ENCODE peak calls at places on chromosomes 3 and 15, in seven cellular contexts. V is MG63, K is heart left ventricle, H is endodermal cell, P is tibial nerve, U is sigmoid colon, J is endothelial cell of umbilical vein. L is an unnamed sample. For H3K36me3, the result is how much of the 10 kb centered on the place peaks cover.

GRCh38 chr3:20857636-20858035 is 671.6 kb upstream of the SGO1 start:
- DNase-seq in V (no peak), K (no peak), H (no peak), P (no peak), U (no peak), J (no peak), L (no peak)

GRCh38 chr3:50271314-50272072 is 2.5 kb downstream of the SEMA3B start:
- DNase-seq in V (no peak), K (no peak), H (no peak), P (no peak), U (no peak), J (no peak), L (peak)

GRCh38 chr15:85614059-85614458 is 180.7 kb downstream of the KLHL25 start:
- DNase-seq in V (no peak), K (no peak), H (no peak), P (no peak), U (no peak), J (peak), L (no peak)

GRCh38 chr3:124972457-124972856 is 37.9 kb upstream of the MUC13 start:
- DNase-seq in V (no peak), K (no peak), H (no peak), P (no peak), U (no peak), J (no peak), L (peak)

GRCh38 chr3:181709537-181710279 is 2.0 kb upstream of the SOX2 start:
- DNase-seq in V (peak), K (peak), H (peak), P (peak), U (peak), J (peak), L (peak)

GRCh38 chr15:64991536-64992135 is 1.9 kb upstream of the SPG21 start:
- DNase-seq in V (no peak), K (peak), H (no peak), P (no peak), U (peak), J (no peak), L (no peak)

GRCh38 chr15:31513178-31513577 is 186.5 kb downstream of the KLF13 start:
- DNase-seq in V (no peak), K (no peak), H (no peak), P (no peak), U (no peak), J (no peak), L (no peak)

GRCh38 chr3:134364061-134364935 is 9.9 kb downstream of the AMOTL2 start:
- DNase-seq in V (peak), K (peak), H (peak), P (peak), U (peak), J (peak), L (peak)

GRCh38 chr3:10306156-10306555 is 13.4 kb upstream of the GHRL start:
- DNase-seq in V (no peak), K (no peak), H (no peak), P (no peak), U (no peak), J (no peak), L (no peak)

GRCh38 chr15:76973362-76973743 is 21.6 kb upstream of the PSTPIP1 start:
- DNase-seq in V (peak), K (peak), H (peak), P (no peak), U (no peak), J (peak), L (no peak)

GRCh38 chr3:11522953-11523792 is 120.5 kb downstream of the VGLL4 start:
- DNase-seq in V (no peak), K (no peak), H (no peak), P (no peak), U (peak), J (peak), L (no peak)

GRCh38 chr15:68797157-68797556 is 23.5 kb downstream of the ANP32A start:
- DNase-seq in V (no peak), K (no peak), H (no peak), P (no peak), U (no peak), J (no peak), L (no peak)

GRCh38 chr15:69793783-69794451 is 303.8 kb downstream of the TLE3 start:
- DNase-seq in V (no peak), K (no peak), H (peak), P (no peak), U (no peak), J (no peak), L (no peak)

GRCh38 chr15:57703387-57703786 is 3.1 kb upstream of the POLR2M start:
- DNase-seq in V (no peak), K (no peak), H (no peak), P (no peak), U (no peak), J (peak), L (no peak)

GRCh38 chr3:53702776-53703175 is 143.4 kb downstream of the CHDH start:
- DNase-seq in V (no peak), K (no peak), H (no peak), P (no peak), U (no peak), J (no peak), L (no peak)

GRCh38 chr3:46936733-46937250 is 39.8 kb downstream of the CCDC12 start:
- DNase-seq in V (no peak), K (peak), H (no peak), P (no peak), U (peak), J (no peak), L (peak)

GRCh38 chr3:146803746-146804145 is 198.6 kb upstream of the PLSCR5 start:
- DNase-seq in V (no peak), K (no peak), H (no peak), P (peak), U (no peak), J (peak), L (no peak)

GRCh38 chr3:74443102-74443501 is 171.4 kb downstream of the CNTN3 start:
- DNase-seq in V (peak), K (no peak), H (no peak), P (no peak), U (no peak), J (no peak), L (no peak)

GRCh38 chr15:40891810-40892448 is 2.3 kb upstream of the VPS18 start:
- DNase-seq in V (no peak), K (no peak), H (peak), P (no peak), U (no peak), J (peak), L (peak)

GRCh38 chr3:83514130-83514914 is 1444.5 kb upstream of the CADM2 start:
- DNase-seq in V (peak), K (no peak), H (peak), P (no peak), U (no peak), J (no peak), L (no peak)

GRCh38 chr3:187850256-187851010 is 105.2 kb upstream of the BCL6 start:
- DNase-seq in V (no peak), K (peak), H (no peak), P (peak), U (no peak), J (no peak), L (peak)

GRCh38 chr3:61236556-61236955 is 14.7 kb downstream of the FHIT start:
- DNase-seq in V (no peak), K (no peak), H (peak), P (no peak), U (no peak), J (no peak), L (no peak)

DNA sequence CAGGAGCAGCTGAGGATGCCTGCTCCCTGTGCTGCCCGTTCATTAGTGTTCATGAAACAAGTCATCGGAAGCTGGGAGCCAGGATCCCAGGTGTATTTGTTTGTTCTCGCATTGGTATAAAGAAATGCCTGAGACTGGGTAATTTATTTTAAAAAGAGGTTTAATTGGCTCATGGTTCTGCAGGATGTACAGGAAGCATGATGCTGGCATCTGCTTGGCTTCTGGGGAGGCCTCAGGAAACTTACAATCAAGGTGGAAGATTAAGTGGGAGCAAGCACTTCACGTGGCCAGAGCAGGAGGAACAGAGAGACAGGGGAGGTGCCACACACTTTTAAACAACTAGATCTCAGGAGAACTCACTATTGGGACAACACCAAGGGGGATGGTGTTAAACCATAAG is 5.5 kb upstream of the HYKK start:
- DNase-seq in V (no peak), K (no peak), H (no peak), P (no peak), U (no peak), J (no peak), L (no peak)
- H3K36me3 ChIP-seq in V (under half), K (under half), H (half or more), P (under half), U (under half), J (under half), L (under half)

GRCh38 chr3:66386925-66387650 is 113.7 kb downstream of the LRIG1 start:
- DNase-seq in V (no peak), K (no peak), H (peak), P (no peak), U (no peak), J (no peak), L (no peak)

GRCh38 chr3:66383998-66384745 is 116.7 kb downstream of the LRIG1 start:
- DNase-seq in V (no peak), K (no peak), H (peak), P (no peak), U (no peak), J (no peak), L (no peak)

GRCh38 chr3:66383023-66383422 is 117.8 kb downstream of the LRIG1 start:
- DNase-seq in V (no peak), K (no peak), H (peak), P (no peak), U (no peak), J (no peak), L (no peak)

GRCh38 chr3:66386011-66386924 is 114.6 kb downstream of the LRIG1 start:
- DNase-seq in V (no peak), K (no peak), H (peak), P (no peak), U (no peak), J (no peak), L (no peak)

DNA sequence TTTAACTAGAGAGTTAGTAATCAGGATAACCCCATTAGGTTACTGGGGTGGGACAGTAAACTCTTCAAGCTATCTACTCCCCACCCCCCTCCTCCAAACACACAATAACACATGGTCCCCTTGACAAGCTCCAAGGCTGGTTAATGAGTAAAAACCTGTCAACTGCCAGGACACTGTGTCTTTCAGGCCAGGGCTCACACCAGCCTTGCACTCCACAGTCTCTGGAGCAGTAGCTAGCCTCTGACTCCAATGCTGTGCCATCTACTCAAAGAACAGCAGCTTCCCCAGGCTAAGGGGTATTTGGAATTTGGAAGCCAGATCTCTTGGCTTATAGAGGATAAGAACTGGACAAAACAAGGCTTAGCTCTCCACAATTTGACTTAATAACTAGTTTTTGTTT is 115.8 kb downstream of the LRIG1 start:
- DNase-seq in V (no peak), K (no peak), H (no peak), P (no peak), U (no peak), J (no peak), L (no peak)
- H3K36me3 ChIP-seq in V (under half), K (half or more), H (half or more), P (under half), U (half or more), J (half or more), L (half or more)

DNA sequence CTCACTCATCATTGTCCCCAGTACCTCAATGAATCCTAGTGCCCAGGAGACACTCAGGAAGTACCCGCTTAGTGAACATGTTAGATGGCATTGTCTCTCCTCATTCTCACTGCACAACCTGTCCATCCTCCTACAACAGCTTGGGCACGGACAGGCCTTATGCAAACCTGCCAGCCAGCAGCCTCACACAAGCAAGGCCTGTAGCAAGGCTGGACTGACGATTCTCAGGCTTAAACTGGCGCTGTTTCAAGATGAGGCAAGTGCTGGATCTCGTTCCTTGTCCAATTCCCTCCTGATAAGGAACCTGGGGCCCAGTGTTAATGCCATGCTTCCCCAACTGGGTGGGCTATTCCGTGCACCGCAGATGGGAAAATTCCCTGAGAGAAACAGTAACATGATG is 59.0 kb downstream of the CDCP1 start:
- DNase-seq in V (no peak), K (no peak), H (no peak), P (no peak), U (peak), J (no peak), L (no peak)
- H3K36me3 ChIP-seq in V (under half), K (under half), H (under half), P (under half), U (under half), J (under half), L (under half)

DNA sequence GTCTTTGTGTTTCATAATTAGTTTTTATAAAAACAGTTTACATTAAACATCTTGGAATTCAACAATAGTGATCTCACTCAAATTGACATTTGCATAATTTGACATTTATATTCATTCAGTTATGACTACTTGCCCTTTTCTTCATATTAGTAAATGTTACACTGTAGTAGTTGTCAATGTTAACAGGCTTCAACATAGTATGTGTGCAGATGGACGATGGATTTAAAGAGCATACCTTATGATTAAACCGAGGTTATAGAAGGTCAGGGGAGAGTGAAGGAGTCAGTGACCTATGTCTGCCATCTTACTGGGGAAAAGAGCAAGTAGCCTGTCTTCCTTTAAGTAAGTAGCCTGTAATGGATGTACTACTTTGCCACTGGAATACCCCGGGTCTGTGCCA is 8.5 kb upstream of the CCNB2 start:
- DNase-seq in V (no peak), K (no peak), H (no peak), P (no peak), U (no peak), J (no peak), L (no peak)
- H3K36me3 ChIP-seq in V (half or more), K (under half), H (half or more), P (under half), U (under half), J (under half), L (under half)

DNA sequence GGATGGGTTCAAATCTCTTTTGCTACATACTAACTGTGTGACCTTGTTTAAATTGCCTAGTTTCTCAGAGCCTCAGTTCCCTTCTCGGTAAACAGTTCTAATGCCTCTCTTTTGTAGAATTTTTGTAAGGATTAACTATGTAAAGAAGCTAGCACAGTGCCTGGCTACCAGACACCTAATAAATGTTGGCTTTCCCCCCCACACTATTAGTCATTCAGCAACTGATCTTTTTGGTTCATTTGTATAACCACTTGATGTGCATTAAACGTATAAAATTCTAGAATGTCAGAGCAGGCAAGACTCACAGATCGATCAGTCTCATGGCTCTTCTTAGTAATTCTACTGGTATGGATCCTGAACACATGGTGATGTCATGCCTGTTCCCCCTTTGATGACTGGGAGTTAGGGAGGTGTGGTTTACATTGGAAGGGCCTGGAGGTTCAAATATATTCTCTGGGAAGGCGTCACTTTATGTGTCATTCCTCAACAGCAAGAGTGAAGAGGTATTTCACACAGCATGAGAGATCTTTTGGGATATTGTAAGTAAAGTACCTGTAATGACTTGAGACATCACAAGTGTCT is 6.5 kb downstream of the TAGLN3 start:
- DNase-seq in V (no peak), K (no peak), H (no peak), P (no peak), U (no peak), J (no peak), L (no peak)
- H3K36me3 ChIP-seq in V (under half), K (under half), H (under half), P (under half), U (under half), J (under half), L (under half)

GRCh38 chr15:83030021-83030420 is 18.6 kb upstream of the C15orf40 start:
- DNase-seq in V (no peak), K (no peak), H (no peak), P (no peak), U (no peak), J (no peak), L (no peak)
- H3K36me3 ChIP-seq in V (under half), K (under half), H (half or more), P (under half), U (under half), J (under half), L (under half)

DNA sequence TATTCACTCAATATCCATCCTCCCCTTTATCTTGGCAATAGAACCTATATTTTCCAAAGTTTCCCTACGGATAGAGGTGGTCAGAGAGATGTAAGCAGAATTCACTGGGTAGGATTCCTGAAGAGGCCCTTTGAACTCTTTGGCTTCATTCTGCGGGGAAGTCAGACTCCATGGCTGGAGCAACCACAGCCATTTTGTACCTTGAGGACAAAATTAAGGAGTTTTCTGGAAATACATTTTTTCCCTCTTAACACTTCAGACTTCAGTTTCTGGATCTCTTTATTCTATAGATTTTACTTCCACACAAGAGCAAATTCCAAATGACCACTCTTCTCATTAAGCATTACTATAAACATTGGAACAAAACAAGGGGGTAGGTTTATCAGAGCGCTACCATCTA is 43.3 kb downstream of the ADAMTS9 start:
- DNase-seq in V (no peak), K (no peak), H (no peak), P (no peak), U (no peak), J (no peak), L (no peak)
- H3K36me3 ChIP-seq in V (under half), K (under half), H (under half), P (under half), U (under half), J (under half), L (under half)

GRCh38 chr3:119230745-119231144 is 9.9 kb downstream of the B4GALT4 start:
- DNase-seq in V (no peak), K (no peak), H (no peak), P (no peak), U (no peak), J (no peak), L (no peak)
- H3K36me3 ChIP-seq in V (under half), K (under half), H (half or more), P (under half), U (under half), J (under half), L (under half)

DNA sequence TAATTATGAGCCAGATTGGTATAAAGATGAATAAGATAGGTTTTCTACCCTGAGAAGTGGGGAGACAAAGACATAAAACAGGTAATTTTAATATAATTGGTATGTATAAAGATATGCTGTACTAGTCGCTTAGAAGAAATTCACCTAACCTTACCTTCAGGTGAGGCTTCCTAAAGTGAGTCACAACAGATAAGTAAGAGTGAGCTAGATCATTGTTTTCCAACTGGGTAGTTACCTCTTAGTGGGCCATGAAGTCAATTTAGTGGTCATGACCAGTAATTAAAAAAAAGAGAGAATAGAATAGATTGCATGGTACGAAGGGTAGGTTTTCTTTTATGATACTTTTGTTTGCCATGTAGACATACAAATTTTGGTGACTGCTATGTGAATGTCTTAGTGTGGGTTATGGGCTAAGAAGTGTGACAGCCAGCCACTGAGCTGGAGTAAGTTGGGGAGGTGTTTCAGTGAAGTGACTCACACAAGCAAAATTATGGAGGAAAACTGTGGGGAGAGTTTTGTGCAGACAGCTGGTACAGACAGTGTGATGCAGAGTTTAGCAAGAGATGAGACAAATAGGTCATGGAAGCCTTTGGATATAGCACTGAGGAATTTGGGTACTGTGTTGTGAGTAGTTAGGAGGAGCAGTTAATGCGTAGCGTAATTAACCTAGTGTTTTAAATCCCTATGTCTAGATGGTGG is 8.2 kb downstream of the TRNT1 start:
- DNase-seq in V (no peak), K (no peak), H (no peak), P (no peak), U (no peak), J (no peak), L (no peak)
- H3K36me3 ChIP-seq in V (under half), K (under half), H (half or more), P (under half), U (under half), J (under half), L (under half)

L was measured in transverse colon.